ENCODE peak calls at places on chromosomes 2 and 18, in four cellular contexts. One of them, this sample, is unnamed.

GRCh38 chr2:132584976-132585817 is 84.8 kb downstream of the LYPD1 start:
- DNase-seq in NCI-H1105: no peak
- DNase-seq in hippocampal formation: no peak
- DNase-seq in K562: no peak
- DNase-seq in this sample: no peak

GRCh38 chr2:6526093-6526824 is 339.4 kb downstream of the CMPK2 start:
- DNase-seq in hippocampal formation: no peak
- DNase-seq in K562: no peak
- DNase-seq in NCI-H1105: peak; percentile 61
- DNase-seq in this sample: no peak

GRCh38 chr2:240296611-240297552 is 138.6 kb upstream of the GPC1 start:
- DNase-seq in NCI-H1105: no peak
- DNase-seq in K562: no peak
- DNase-seq in hippocampal formation: no peak
- DNase-seq in this sample: no peak

GRCh38 chr2:114550895-114551793 is 108.7 kb downstream of the DPP10 start:
- DNase-seq in NCI-H1105: peak; percentile 36
- DNase-seq in hippocampal formation: peak; percentile 28
- DNase-seq in K562: peak; percentile 13
- DNase-seq in this sample: peak; percentile 12

GRCh38 chr2:199136681-199137080 is 321.1 kb downstream of the SATB2 start:
- DNase-seq in K562: peak; percentile 8
- DNase-seq in NCI-H1105: no peak
- DNase-seq in hippocampal formation: no peak
- DNase-seq in this sample: no peak

GRCh38 chr2:178059656-178060055 is 12.9 kb downstream of the PDE11A start:
- DNase-seq in hippocampal formation: no peak
- DNase-seq in NCI-H1105: no peak
- DNase-seq in K562: no peak
- DNase-seq in this sample: no peak

GRCh38 chr2:132009874-132010521 is 151.8 kb downstream of the ANKRD30BL start:
- DNase-seq in NCI-H1105: peak; percentile 9
- DNase-seq in K562: no peak
- DNase-seq in hippocampal formation: no peak
- DNase-seq in this sample: no peak

GRCh38 chr2:61962095-61962984 is 56.9 kb downstream of the COMMD1 start:
- DNase-seq in hippocampal formation: no peak
- DNase-seq in NCI-H1105: no peak
- DNase-seq in K562: no peak
- DNase-seq in this sample: no peak

GRCh38 chr18:50866765-50867164 is 12.2 kb upstream of the ME2 start:
- DNase-seq in hippocampal formation: no peak
- DNase-seq in NCI-H1105: no peak
- DNase-seq in K562: no peak
- DNase-seq in this sample: peak; percentile 23

GRCh38 chr18:25210622-25211021 is 141.3 kb downstream of the ZNF521 start:
- DNase-seq in NCI-H1105: no peak
- DNase-seq in hippocampal formation: no peak
- DNase-seq in K562: no peak
- DNase-seq in this sample: no peak

GRCh38 chr18:23453657-23454011 is 547 bp downstream of the RIOK3 start:
- DNase-seq in NCI-H1105: peak; percentile 8
- DNase-seq in K562: no peak
- DNase-seq in hippocampal formation: no peak
- DNase-seq in this sample: peak; percentile 69

GRCh38 chr2:10935366-10935918 is 23.7 kb downstream of the KCNF1 start:
- DNase-seq in NCI-H1105: no peak
- DNase-seq in hippocampal formation: no peak
- DNase-seq in K562: no peak
- DNase-seq in this sample: no peak

GRCh38 chr2:191228861-191229260 is 16.3 kb upstream of the MYO1B start:
- DNase-seq in NCI-H1105: no peak
- DNase-seq in hippocampal formation: no peak
- DNase-seq in K562: no peak
- DNase-seq in this sample: no peak

GRCh38 chr2:199382091-199382490 is 75.6 kb downstream of the SATB2 start:
- DNase-seq in hippocampal formation: no peak
- DNase-seq in NCI-H1105: no peak
- DNase-seq in K562: no peak
- DNase-seq in this sample: no peak

This sample was measured in dermis microvascular lymphatic vessel endothelial cell.